ENCODE peak calls at places on chromosomes 3 and 15, in eight cellular contexts. N is HCEC 1CT; P is HTR-8/SVneo; W is NCI-H2171 treated with DMSO at 0.1 percent for 48 hours; S is NCI-H510A; X is left cardiac atrium; U is brain microvascular endothelial cell; K is naive thymus-derived CD8-positive, alpha-beta T cell. T is an unnamed sample.
A peak's percentile ranks its signal among the peaks of the same experiment; 100 is the strongest.

GRCh38 chr3:125001557-125002413 is 54.0 kb downstream of the HEG1 start:
- DNase-seq in N (no peak), P (no peak), W (peak; percentile 19), S (no peak), X (no peak), U (no peak), K (no peak), T (no peak)

GRCh38 chr15:64503197-64503596 is 42.8 kb downstream of the ZNF609 start:
- DNase-seq in N (peak; percentile 48), P (peak; percentile 13), W (peak; percentile 11), S (peak; percentile 35), X (no peak), U (peak; percentile 51), K (no peak), T (peak; percentile 79)

GRCh38 chr15:51776952-51777574 is 25.7 kb downstream of the TMOD2 start:
- DNase-seq in N (peak; percentile 73), P (peak; percentile 70), W (peak; percentile 90), S (no peak), X (peak; percentile 44), U (peak; percentile 81), K (peak; percentile 57), T (peak; percentile 72)

GRCh38 chr3:32703491-32703968 is 18.5 kb downstream of the CNOT10 start:
- DNase-seq in N (no peak), P (no peak), W (no peak), S (no peak), X (no peak), U (no peak), K (no peak), T (no peak)

GRCh38 chr3:153448146-153448870 is 286.3 kb downstream of the RAP2B start:
- DNase-seq in N (no peak), P (no peak), W (no peak), S (no peak), X (no peak), U (no peak), K (no peak), T (no peak)

GRCh38 chr15:36251450-36251849 is 328.0 kb upstream of the CDIN1 start:
- DNase-seq in N (no peak), P (peak; percentile 3), W (no peak), S (no peak), X (no peak), U (no peak), K (no peak), T (no peak)

GRCh38 chr3:15117011-15117410 is 18.1 kb upstream of the RBSN start:
- DNase-seq in N (no peak), P (no peak), W (no peak), S (no peak), X (no peak), U (no peak), K (no peak), T (no peak)

GRCh38 chr3:45841380-45841700 is 579 bp downstream of the LZTFL1 start:
- DNase-seq in N (peak; percentile 20), P (no peak), W (no peak), S (no peak), X (no peak), U (peak; percentile 6), K (no peak), T (peak; percentile 7)

GRCh38 chr3:111471851-111472250 is 70.1 kb upstream of the CD96 start:
- DNase-seq in N (no peak), P (no peak), W (no peak), S (no peak), X (no peak), U (no peak), K (no peak), T (no peak)